ENCODE peak calls at places on chromosomes 7 and 10, in eight cellular contexts. One of them, this sample, is unnamed.
A peak's percentile ranks its signal among the peaks of the same experiment; 100 is the strongest.

GRCh38 chr10:110431659-110432058 is 66.0 kb upstream of the DUSP5 start:
- DNase-seq in lower leg skin: peak; percentile 50
- DNase-seq in small intestine: no peak
- DNase-seq in skeletal muscle cell: no peak
- DNase-seq in dorsolateral prefrontal cortex: no peak
- DNase-seq in lower lobe of right lung: no peak
- DNase-seq in AG04450: no peak
- DNase-seq in GM23338: no peak
- DNase-seq in this sample: no peak

GRCh38 chr7:93944673-93945072 is 23.1 kb downstream of the GNG11 start:
- DNase-seq in AG04450: no peak
- DNase-seq in lower lobe of right lung: no peak
- DNase-seq in small intestine: no peak
- DNase-seq in lower leg skin: no peak
- DNase-seq in skeletal muscle cell: no peak
- DNase-seq in dorsolateral prefrontal cortex: no peak
- DNase-seq in GM23338: no peak
- DNase-seq in this sample: no peak

GRCh38 chr10:79905322-79906314 is 43.3 kb downstream of the SFTPD start:
- DNase-seq in small intestine: peak; percentile 6
- DNase-seq in dorsolateral prefrontal cortex: no peak
- DNase-seq in lower leg skin: no peak
- DNase-seq in GM23338: no peak
- DNase-seq in AG04450: no peak
- DNase-seq in skeletal muscle cell: no peak
- DNase-seq in lower lobe of right lung: no peak
- DNase-seq in this sample: no peak

GRCh38 chr10:52019078-52019644 is 294.9 kb upstream of the DKK1 start:
- DNase-seq in small intestine: no peak
- DNase-seq in skeletal muscle cell: no peak
- DNase-seq in dorsolateral prefrontal cortex: no peak
- DNase-seq in lower leg skin: no peak
- DNase-seq in GM23338: peak; percentile 40
- DNase-seq in lower lobe of right lung: no peak
- DNase-seq in AG04450: no peak
- DNase-seq in this sample: no peak

GRCh38 chr7:2354173-2355078 is at the start of gene EIF3B:
- DNase-seq in GM23338: peak; percentile 95
- DNase-seq in small intestine: peak; percentile 92
- DNase-seq in skeletal muscle cell: peak; percentile 81
- DNase-seq in AG04450: peak; percentile 91
- DNase-seq in lower leg skin: peak; percentile 98
- DNase-seq in dorsolateral prefrontal cortex: peak; percentile 84
- DNase-seq in lower lobe of right lung: peak; percentile 93
- DNase-seq in this sample: peak; percentile 74

GRCh38 chr10:75106242-75106641 is 5.2 kb upstream of the SAMD8 start:
- DNase-seq in dorsolateral prefrontal cortex: no peak
- DNase-seq in skeletal muscle cell: no peak
- DNase-seq in small intestine: no peak
- DNase-seq in lower leg skin: peak; percentile 37
- DNase-seq in GM23338: peak; percentile 64
- DNase-seq in lower lobe of right lung: no peak
- DNase-seq in AG04450: no peak
- DNase-seq in this sample: no peak

GRCh38 chr7:82594665-82595064 is 151.1 kb upstream of the CACNA2D1 start:
- DNase-seq in lower leg skin: no peak
- DNase-seq in dorsolateral prefrontal cortex: no peak
- DNase-seq in GM23338: peak; percentile 47
- DNase-seq in AG04450: no peak
- DNase-seq in skeletal muscle cell: no peak
- DNase-seq in lower lobe of right lung: no peak
- DNase-seq in small intestine: peak; percentile 21
- DNase-seq in this sample: no peak

GRCh38 chr7:117269895-117270294 is 53.0 kb downstream of the WNT2 start:
- DNase-seq in GM23338: no peak
- DNase-seq in small intestine: no peak
- DNase-seq in AG04450: no peak
- DNase-seq in skeletal muscle cell: peak; percentile 49
- DNase-seq in lower leg skin: no peak
- DNase-seq in lower lobe of right lung: no peak
- DNase-seq in dorsolateral prefrontal cortex: no peak
- DNase-seq in this sample: peak; percentile 77

GRCh38 chr10:25824050-25824449 is 110.0 kb upstream of the MYO3A start:
- DNase-seq in small intestine: no peak
- DNase-seq in AG04450: no peak
- DNase-seq in dorsolateral prefrontal cortex: no peak
- DNase-seq in lower leg skin: no peak
- DNase-seq in GM23338: peak; percentile 41
- DNase-seq in skeletal muscle cell: no peak
- DNase-seq in lower lobe of right lung: no peak
- DNase-seq in this sample: no peak

GRCh38 chr10:76885815-76886214 is 751.8 kb downstream of the KCNMA1 start:
- DNase-seq in lower lobe of right lung: no peak
- DNase-seq in lower leg skin: no peak
- DNase-seq in GM23338: no peak
- DNase-seq in skeletal muscle cell: no peak
- DNase-seq in small intestine: no peak
- DNase-seq in dorsolateral prefrontal cortex: peak; percentile 38
- DNase-seq in AG04450: no peak
- DNase-seq in this sample: no peak

GRCh38 chr10:29239569-29240472 is 49.0 kb upstream of the LYZL1 start:
- DNase-seq in lower leg skin: no peak
- DNase-seq in AG04450: no peak
- DNase-seq in small intestine: peak; percentile 4
- DNase-seq in skeletal muscle cell: no peak
- DNase-seq in lower lobe of right lung: no peak
- DNase-seq in dorsolateral prefrontal cortex: no peak
- DNase-seq in GM23338: peak; percentile 83
- DNase-seq in this sample: no peak

GRCh38 chr10:88212069-88212468 is 348.6 kb downstream of the PTEN start:
- DNase-seq in AG04450: no peak
- DNase-seq in GM23338: no peak
- DNase-seq in dorsolateral prefrontal cortex: no peak
- DNase-seq in lower lobe of right lung: no peak
- DNase-seq in lower leg skin: no peak
- DNase-seq in skeletal muscle cell: no peak
- DNase-seq in small intestine: no peak
- DNase-seq in this sample: no peak

GRCh38 chr7:79461660-79462059 is 8.2 kb upstream of the MAGI2 start:
- DNase-seq in GM23338: no peak
- DNase-seq in AG04450: peak; percentile 33
- DNase-seq in small intestine: no peak
- DNase-seq in lower leg skin: no peak
- DNase-seq in skeletal muscle cell: no peak
- DNase-seq in dorsolateral prefrontal cortex: no peak
- DNase-seq in lower lobe of right lung: no peak
- DNase-seq in this sample: peak; percentile 41

GRCh38 chr7:141354251-141354650 is 197.0 kb upstream of the AGK start:
- DNase-seq in skeletal muscle cell: peak; percentile 67
- DNase-seq in lower lobe of right lung: no peak
- DNase-seq in small intestine: no peak
- DNase-seq in lower leg skin: no peak
- DNase-seq in dorsolateral prefrontal cortex: no peak
- DNase-seq in GM23338: no peak
- DNase-seq in AG04450: no peak
- DNase-seq in this sample: no peak

GRCh38 chr7:129950191-129950940 is 2.4 kb downstream of the UBE2H start:
- DNase-seq in GM23338: peak; percentile 69
- DNase-seq in AG04450: no peak
- DNase-seq in lower lobe of right lung: no peak
- DNase-seq in small intestine: no peak
- DNase-seq in lower leg skin: peak; percentile 14
- DNase-seq in dorsolateral prefrontal cortex: no peak
- DNase-seq in skeletal muscle cell: no peak
- DNase-seq in this sample: no peak

GRCh38 chr7:143375298-143376034 is 5.7 kb upstream of the ZYX start:
- DNase-seq in AG04450: no peak
- DNase-seq in skeletal muscle cell: no peak
- DNase-seq in dorsolateral prefrontal cortex: no peak
- DNase-seq in lower leg skin: peak; percentile 68
- DNase-seq in lower lobe of right lung: no peak
- DNase-seq in GM23338: no peak
- DNase-seq in small intestine: peak; percentile 38
- DNase-seq in this sample: no peak

GRCh38 chr7:41816111-41816510 is 113.2 kb upstream of the INHBA start:
- DNase-seq in dorsolateral prefrontal cortex: no peak
- DNase-seq in AG04450: no peak
- DNase-seq in small intestine: no peak
- DNase-seq in lower leg skin: no peak
- DNase-seq in lower lobe of right lung: no peak
- DNase-seq in skeletal muscle cell: no peak
- DNase-seq in GM23338: no peak
- DNase-seq in this sample: no peak

GRCh38 chr7:2771274-2771711 is 72.8 kb downstream of the GNA12 start:
- DNase-seq in skeletal muscle cell: no peak
- DNase-seq in lower lobe of right lung: no peak
- DNase-seq in dorsolateral prefrontal cortex: no peak
- DNase-seq in small intestine: no peak
- DNase-seq in lower leg skin: no peak
- DNase-seq in GM23338: no peak
- DNase-seq in AG04450: no peak
- DNase-seq in this sample: no peak

GRCh38 chr10:132412316-132413192 is 15.6 kb downstream of the PWWP2B start:
- DNase-seq in dorsolateral prefrontal cortex: no peak
- DNase-seq in small intestine: no peak
- DNase-seq in skeletal muscle cell: no peak
- DNase-seq in lower lobe of right lung: peak; percentile 55
- DNase-seq in AG04450: no peak
- DNase-seq in lower leg skin: peak; percentile 93
- DNase-seq in GM23338: no peak
- DNase-seq in this sample: no peak

DNA sequence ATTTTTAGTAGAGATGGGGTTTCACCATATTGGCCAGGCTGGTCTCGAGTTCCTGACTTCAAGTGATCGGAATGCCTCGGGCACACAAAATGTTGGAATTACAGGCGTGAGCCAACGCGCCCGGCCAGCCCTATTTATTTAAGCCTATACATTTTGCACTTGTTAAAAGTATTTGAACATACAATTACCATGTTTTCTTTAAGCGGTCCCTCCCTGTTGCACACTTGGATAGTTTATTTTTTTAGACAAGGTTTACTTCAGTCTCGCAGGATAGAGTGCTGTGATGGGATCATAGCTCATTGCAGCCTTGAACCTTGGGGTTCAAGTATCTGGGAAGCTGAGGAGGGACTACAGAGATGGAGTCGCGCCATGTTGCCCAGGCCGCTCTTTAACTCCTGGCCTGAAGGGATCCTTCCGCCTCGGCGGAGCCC is 35.7 kb upstream of the SRRM3 start:
- DNase-seq in small intestine: no peak
- DNase-seq in skeletal muscle cell: no peak
- DNase-seq in lower leg skin: peak; percentile 79
- DNase-seq in dorsolateral prefrontal cortex: peak; percentile 32
- DNase-seq in GM23338: no peak
- DNase-seq in AG04450: no peak
- DNase-seq in lower lobe of right lung: no peak
- DNase-seq in this sample: no peak
- H3K4me3 ChIP-seq in small intestine: no peak overlapping the region
- H3K4me3 ChIP-seq in skeletal muscle cell: peak overlapping the region; percentile 60
- H3K4me3 ChIP-seq in lower leg skin: peak overlapping the region; percentile 28
- H3K4me3 ChIP-seq in dorsolateral prefrontal cortex: peak overlapping the region; percentile 83
- H3K4me3 ChIP-seq in GM23338: peak overlapping the region; percentile 11
- H3K4me3 ChIP-seq in AG04450: peak overlapping the region; percentile 43
- H3K4me3 ChIP-seq in lower lobe of right lung: peak overlapping the region; percentile 73
- H3K4me3 ChIP-seq in this sample: peak overlapping the region; percentile 78

GRCh38 chr10:72952189-72952900 is 2.3 kb downstream of the PLA2G12B start:
- DNase-seq in small intestine: no peak
- DNase-seq in skeletal muscle cell: no peak
- DNase-seq in AG04450: no peak
- DNase-seq in GM23338: peak; percentile 60
- DNase-seq in lower leg skin: no peak
- DNase-seq in lower lobe of right lung: no peak
- DNase-seq in dorsolateral prefrontal cortex: no peak
- DNase-seq in this sample: no peak
- H3K4me3 ChIP-seq in small intestine: no peak overlapping the region
- H3K4me3 ChIP-seq in skeletal muscle cell: no peak overlapping the region
- H3K4me3 ChIP-seq in AG04450: no peak overlapping the region
- H3K4me3 ChIP-seq in GM23338: no peak overlapping the region
- H3K4me3 ChIP-seq in lower leg skin: no peak overlapping the region
- H3K4me3 ChIP-seq in lower lobe of right lung: peak overlapping the region; percentile 0
- H3K4me3 ChIP-seq in dorsolateral prefrontal cortex: no peak overlapping the region
- H3K4me3 ChIP-seq in this sample: no peak overlapping the region

GRCh38 chr7:28178537-28178936 is 2.1 kb downstream of the JAZF1 start:
- DNase-seq in GM23338: no peak
- DNase-seq in dorsolateral prefrontal cortex: no peak
- DNase-seq in lower leg skin: no peak
- DNase-seq in lower lobe of right lung: no peak
- DNase-seq in AG04450: no peak
- DNase-seq in small intestine: no peak
- DNase-seq in skeletal muscle cell: no peak
- DNase-seq in this sample: no peak
- H3K4me3 ChIP-seq in GM23338: peak overlapping the region; percentile 76
- H3K4me3 ChIP-seq in dorsolateral prefrontal cortex: peak overlapping the region; percentile 82
- H3K4me3 ChIP-seq in lower leg skin: no peak overlapping the region
- H3K4me3 ChIP-seq in lower lobe of right lung: peak overlapping the region; percentile 68
- H3K4me3 ChIP-seq in AG04450: peak overlapping the region; percentile 77
- H3K4me3 ChIP-seq in small intestine: no peak overlapping the region
- H3K4me3 ChIP-seq in skeletal muscle cell: peak overlapping the region; percentile 59
- H3K4me3 ChIP-seq in this sample: peak overlapping the region; percentile 77

GRCh38 chr7:86950360-86950759 is 109.1 kb downstream of the ELAPOR2 start:
- DNase-seq in lower leg skin: no peak
- DNase-seq in skeletal muscle cell: no peak
- DNase-seq in lower lobe of right lung: peak; percentile 34
- DNase-seq in AG04450: no peak
- DNase-seq in dorsolateral prefrontal cortex: no peak
- DNase-seq in small intestine: no peak
- DNase-seq in GM23338: no peak
- DNase-seq in this sample: no peak

GRCh38 chr7:86949779-86950260 is 109.6 kb downstream of the ELAPOR2 start:
- DNase-seq in skeletal muscle cell: no peak
- DNase-seq in small intestine: no peak
- DNase-seq in lower leg skin: no peak
- DNase-seq in lower lobe of right lung: no peak
- DNase-seq in GM23338: no peak
- DNase-seq in dorsolateral prefrontal cortex: no peak
- DNase-seq in AG04450: no peak
- DNase-seq in this sample: no peak

GRCh38 chr7:86949052-86949778 is 110.2 kb downstream of the ELAPOR2 start:
- DNase-seq in GM23338: peak; percentile 30
- DNase-seq in skeletal muscle cell: no peak
- DNase-seq in lower lobe of right lung: peak; percentile 26
- DNase-seq in lower leg skin: no peak
- DNase-seq in AG04450: no peak
- DNase-seq in small intestine: no peak
- DNase-seq in dorsolateral prefrontal cortex: no peak
- DNase-seq in this sample: no peak

GRCh38 chr7:86950944-86951343 is 108.5 kb downstream of the ELAPOR2 start:
- DNase-seq in small intestine: no peak
- DNase-seq in dorsolateral prefrontal cortex: no peak
- DNase-seq in GM23338: no peak
- DNase-seq in lower leg skin: no peak
- DNase-seq in lower lobe of right lung: no peak
- DNase-seq in skeletal muscle cell: no peak
- DNase-seq in AG04450: no peak
- DNase-seq in this sample: no peak

DNA sequence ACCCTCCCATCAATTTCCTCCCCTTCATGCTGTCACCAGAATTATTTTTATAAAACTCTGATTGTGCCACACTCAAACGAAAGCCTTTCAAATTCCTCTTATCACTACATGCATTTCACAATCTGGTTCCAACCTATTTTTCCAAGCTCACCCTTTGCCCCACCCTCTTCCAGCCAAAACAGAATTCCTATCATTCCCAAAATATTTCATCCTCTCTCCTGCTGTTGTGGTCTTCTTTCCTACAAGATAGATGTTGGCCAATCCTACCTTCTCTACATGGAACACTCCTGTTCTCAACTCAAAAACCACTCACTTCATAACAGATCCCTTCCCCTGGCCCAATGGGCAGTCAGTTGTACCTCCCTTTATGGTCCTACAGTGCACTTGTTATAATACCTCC is 111.5 kb downstream of the ELAPOR2 start:
- DNase-seq in lower lobe of right lung: no peak
- DNase-seq in AG04450: no peak
- DNase-seq in lower leg skin: no peak
- DNase-seq in GM23338: peak; percentile 55
- DNase-seq in skeletal muscle cell: no peak
- DNase-seq in small intestine: no peak
- DNase-seq in dorsolateral prefrontal cortex: no peak
- DNase-seq in this sample: no peak
- H3K4me3 ChIP-seq in lower lobe of right lung: no peak overlapping the region
- H3K4me3 ChIP-seq in AG04450: no peak overlapping the region
- H3K4me3 ChIP-seq in lower leg skin: no peak overlapping the region
- H3K4me3 ChIP-seq in GM23338: no peak overlapping the region
- H3K4me3 ChIP-seq in skeletal muscle cell: no peak overlapping the region
- H3K4me3 ChIP-seq in small intestine: no peak overlapping the region
- H3K4me3 ChIP-seq in dorsolateral prefrontal cortex: no peak overlapping the region
- H3K4me3 ChIP-seq in this sample: no peak overlapping the region

This sample was measured in AG04449.